ENCODE peak calls at places on chromosomes 7 and 10, in four cellular contexts. One of them, this sample, is unnamed.
A peak's percentile ranks its signal among the peaks of the same experiment; 100 is the strongest.

GRCh38 chr7:471866-472639 is 47.6 kb downstream of the PDGFA start:
- DNase-seq in HT1080: peak; percentile 56
- DNase-seq in type B pancreatic cell: no peak
- DNase-seq in osteocyte: no peak
- DNase-seq in this sample: no peak

GRCh38 chr7:140333209-140333608 is 65.1 kb downstream of the SLC37A3 start:
- DNase-seq in type B pancreatic cell: no peak
- DNase-seq in HT1080: no peak
- DNase-seq in osteocyte: no peak
- DNase-seq in this sample: no peak

GRCh38 chr10:121294630-121295029 is 303.6 kb downstream of the FGFR2 start:
- DNase-seq in type B pancreatic cell: no peak
- DNase-seq in osteocyte: no peak
- DNase-seq in HT1080: no peak
- DNase-seq in this sample: no peak

GRCh38 chr7:148116195-148116594 is 474.4 kb upstream of the C7orf33 start:
- DNase-seq in type B pancreatic cell: no peak
- DNase-seq in osteocyte: no peak
- DNase-seq in HT1080: no peak
- DNase-seq in this sample: no peak

GRCh38 chr7:2619120-2619519 is 12.7 kb upstream of the TTYH3 start:
- DNase-seq in HT1080: no peak
- DNase-seq in type B pancreatic cell: no peak
- DNase-seq in osteocyte: no peak
- DNase-seq in this sample: no peak

GRCh38 chr7:128304212-128304611 is 39.5 kb downstream of the RBM28 start:
- DNase-seq in type B pancreatic cell: no peak
- DNase-seq in HT1080: no peak
- DNase-seq in osteocyte: no peak
- DNase-seq in this sample: no peak

GRCh38 chr10:118209215-118209614 is 132.9 kb downstream of the FAM204A start:
- DNase-seq in HT1080: no peak
- DNase-seq in type B pancreatic cell: no peak
- DNase-seq in osteocyte: no peak
- DNase-seq in this sample: peak; percentile 5

GRCh38 chr10:120735773-120736371 is 115.3 kb upstream of the WDR11 start:
- DNase-seq in type B pancreatic cell: no peak
- DNase-seq in osteocyte: no peak
- DNase-seq in HT1080: no peak
- DNase-seq in this sample: peak; percentile 42

GRCh38 chr7:131896189-131896855 is 339.9 kb upstream of the PODXL start:
- DNase-seq in type B pancreatic cell: no peak
- DNase-seq in HT1080: no peak
- DNase-seq in osteocyte: peak; percentile 19
- DNase-seq in this sample: no peak

GRCh38 chr10:14052926-14053325 is 277.8 kb downstream of the FRMD4A start:
- DNase-seq in type B pancreatic cell: no peak
- DNase-seq in HT1080: no peak
- DNase-seq in osteocyte: no peak
- DNase-seq in this sample: peak; percentile 25

GRCh38 chr7:27064169-27064568 is 31.6 kb downstream of the HOXA1 start:
- DNase-seq in HT1080: no peak
- DNase-seq in osteocyte: no peak
- DNase-seq in type B pancreatic cell: no peak
- DNase-seq in this sample: no peak

GRCh38 chr10:88386204-88386877 is 196.8 kb downstream of the RNLS start:
- DNase-seq in osteocyte: no peak
- DNase-seq in type B pancreatic cell: no peak
- DNase-seq in HT1080: no peak
- DNase-seq in this sample: no peak

GRCh38 chr10:5529702-5530411 is 5.1 kb downstream of the CALML3 start:
- DNase-seq in type B pancreatic cell: no peak
- DNase-seq in HT1080: no peak
- DNase-seq in osteocyte: no peak
- DNase-seq in this sample: no peak

GRCh38 chr10:101485681-101486554 is 102.1 kb downstream of the POLL start:
- DNase-seq in osteocyte: no peak
- DNase-seq in HT1080: no peak
- DNase-seq in type B pancreatic cell: no peak
- DNase-seq in this sample: peak; percentile 61

GRCh38 chr7:114567416-114567815 is 152.8 kb downstream of the FOXP2 start:
- DNase-seq in osteocyte: no peak
- DNase-seq in HT1080: no peak
- DNase-seq in type B pancreatic cell: no peak
- DNase-seq in this sample: no peak

GRCh38 chr7:95608344-95609173 is 12.2 kb upstream of the PDK4 start:
- DNase-seq in osteocyte: peak; percentile 89
- DNase-seq in type B pancreatic cell: peak; percentile 80
- DNase-seq in HT1080: peak; percentile 84
- DNase-seq in this sample: peak; percentile 66

GRCh38 chr10:23157239-23157661 is 34.9 kb upstream of the PTF1A start:
- DNase-seq in HT1080: no peak
- DNase-seq in osteocyte: no peak
- DNase-seq in type B pancreatic cell: no peak
- DNase-seq in this sample: no peak

GRCh38 chr7:95609277-95609971 is 13.1 kb upstream of the PDK4 start:
- DNase-seq in type B pancreatic cell: no peak
- DNase-seq in osteocyte: no peak
- DNase-seq in HT1080: peak; percentile 41
- DNase-seq in this sample: peak; percentile 69